ENCODE peak calls at places on chromosomes 1 and 21, in six cellular contexts. E, I, F, L, A and G are unnamed samples.

GRCh38 chr1:32405672-32406467 is 11.6 kb upstream of the BSDC1 start:
- DNase-seq in E (no peak), I (no peak), F (no peak), L (no peak), A (no peak), G (no peak)

GRCh38 chr1:117210831-117211261 is at the start of gene VTCN1:
- DNase-seq in E (no peak), I (no peak), F (no peak), L (no peak), A (no peak), G (peak; percentile 36)

GRCh38 chr1:150474869-150475268 is 12.3 kb upstream of the TARS2 start:
- DNase-seq in E (no peak), I (no peak), F (no peak), L (no peak), A (no peak), G (no peak)

GRCh38 chr1:9413143-9413876 is 120.6 kb downstream of the SPSB1 start:
- DNase-seq in E (peak; percentile 37), I (no peak), F (no peak), L (no peak), A (no peak), G (peak; percentile 69)

GRCh38 chr1:224783006-224783651 is 146.3 kb upstream of the DNAH14 start:
- DNase-seq in E (no peak), I (no peak), F (no peak), L (no peak), A (peak; percentile 38), G (no peak)

GRCh38 chr1:150558761-150559626 is 9.8 kb downstream of the ADAMTSL4 start:
- DNase-seq in E (no peak), I (no peak), F (no peak), L (no peak), A (no peak), G (peak; percentile 76)

GRCh38 chr21:46054447-46054846 is 43.5 kb upstream of the COL6A2 start:
- DNase-seq in E (no peak), I (no peak), F (no peak), L (no peak), A (no peak), G (no peak)

GRCh38 chr1:208235983-208236761 is 8.0 kb downstream of the PLXNA2 start:
- DNase-seq in E (no peak), I (no peak), F (no peak), L (no peak), A (no peak), G (peak; percentile 74)

GRCh38 chr1:228339059-228339704 is 67.5 kb downstream of the TRIM11 start:
- DNase-seq in E (no peak), I (no peak), F (no peak), L (no peak), A (no peak), G (no peak)

GRCh38 chr1:21082078-21082477 is 94.6 kb downstream of the EIF4G3 start:
- DNase-seq in E (no peak), I (no peak), F (no peak), L (no peak), A (no peak), G (no peak)

GRCh38 chr1:165695011-165695410 is 3.4 kb downstream of the ALDH9A1 start:
- DNase-seq in E (no peak), I (no peak), F (no peak), L (no peak), A (no peak), G (no peak)